ENCODE peak calls at places on chromosomes 16 and 17, in eight cellular contexts. D is IMR-90, J is sigmoid colon, A is tibial nerve, S is HCT116, C is uterus, R is esophagus squamous epithelium, I is ovary. V is an unnamed sample. For H3K27me3, the result is how much of the 10 kb centered on the place peaks cover.

GRCh38 chr16:1394367-1394951 is 20.0 kb downstream of the UNKL start:
- DNase-seq in J (no peak), S (no peak), C (no peak), D (no peak), R (no peak), A (no peak), I (no peak), V (no peak)

GRCh38 chr17:40714473-40714872 is 10.9 kb upstream of the KRT24 start:
- DNase-seq in A (no peak), R (no peak), C (no peak), J (no peak), I (no peak), S (no peak), D (no peak), V (no peak)

GRCh38 chr16:79390481-79391051 is 210.0 kb downstream of the MAF start:
- DNase-seq in A (no peak), J (no peak), D (no peak), S (no peak), C (no peak), I (no peak), R (no peak), V (no peak)

GRCh38 chr16:53968454-53968853 is 264.5 kb downstream of the FTO start:
- DNase-seq in S (no peak), C (no peak), I (no peak), J (no peak), D (no peak), A (no peak), R (no peak), V (no peak)

GRCh38 chr17:6457688-6458190 is 13.5 kb downstream of the PIMREG start:
- DNase-seq in A (no peak), S (no peak), I (no peak), D (no peak), C (no peak), J (no peak), R (no peak), V (peak)

GRCh38 chr17:43714338-43715149 is 44.0 kb downstream of the SOST start:
- DNase-seq in I (no peak), J (no peak), A (no peak), R (no peak), S (no peak), C (no peak), D (peak), V (no peak)

GRCh38 chr17:58535431-58535830 is 21.0 kb upstream of the MTMR4 start:
- DNase-seq in A (no peak), S (peak), C (no peak), J (no peak), R (no peak), D (peak), I (no peak), V (no peak)

GRCh38 chr16:4385789-4386451 is 14.3 kb downstream of the VASN start:
- DNase-seq in A (no peak), R (no peak), D (no peak), J (no peak), C (no peak), S (no peak), I (no peak), V (no peak)

GRCh38 chr17:78446833-78447232 is 68.4 kb downstream of the PGS1 start:
- DNase-seq in J (no peak), R (no peak), A (no peak), D (no peak), I (no peak), C (no peak), S (no peak), V (no peak)

GRCh38 chr17:21282231-21282630 is 2.3 kb upstream of the MAP2K3 start:
- DNase-seq in C (peak), J (peak), D (peak), A (no peak), S (peak), R (no peak), I (peak), V (no peak)

GRCh38 chr16:85045641-85046471 is 18.3 kb downstream of the KIAA0513 start:
- DNase-seq in A (no peak), I (no peak), D (no peak), J (no peak), C (no peak), R (no peak), S (no peak), V (no peak)

GRCh38 chr16:15511759-15512487 is 77.5 kb downstream of the BMERB1 start:
- DNase-seq in J (no peak), I (no peak), A (no peak), S (no peak), D (no peak), R (no peak), C (no peak), V (no peak)

GRCh38 chr17:66152756-66153155 is 39.2 kb downstream of the CEP112 start:
- DNase-seq in S (no peak), A (no peak), C (no peak), R (no peak), D (peak), J (no peak), I (no peak), V (no peak)

GRCh38 chr17:19249681-19250080 is 12.5 kb downstream of the EPN2 start:
- DNase-seq in J (peak), C (no peak), A (no peak), D (no peak), R (no peak), S (no peak), I (peak), V (no peak)

GRCh38 chr17:40541060-40541872 is 24.0 kb downstream of the CCR7 start:
- DNase-seq in C (peak), D (no peak), S (no peak), R (no peak), A (no peak), I (peak), J (peak), V (no peak)

GRCh38 chr16:11560701-11561439 is 25.8 kb downstream of the LITAF start:
- DNase-seq in J (no peak), C (peak), S (no peak), D (no peak), R (no peak), A (peak), I (peak), V (no peak)

GRCh38 chr17:79808763-79809529 is 12.1 kb upstream of the CBX8 start:
- DNase-seq in J (no peak), D (no peak), I (no peak), R (no peak), S (peak), C (no peak), A (no peak), V (peak)

GRCh38 chr16:3959148-3959547 is 78.6 kb upstream of the CREBBP start:
- DNase-seq in S (no peak), C (no peak), D (peak), I (no peak), A (no peak), R (no peak), J (no peak), V (no peak)

GRCh38 chr16:69334696-69335095 is 4.3 kb upstream of the PDF start:
- DNase-seq in D (no peak), A (no peak), I (no peak), C (no peak), R (no peak), J (no peak), S (no peak), V (no peak)

GRCh38 chr17:6402258-6402657 is 32.7 kb downstream of the AIPL1 start:
- DNase-seq in I (no peak), A (no peak), R (no peak), J (no peak), C (no peak), D (no peak), S (no peak), V (no peak)

GRCh38 chr17:2335726-2336214 is 487 bp downstream of the TSR1 start:
- DNase-seq in A (no peak), S (no peak), D (no peak), R (no peak), C (no peak), I (no peak), J (peak), V (no peak)

GRCh38 chr16:68539704-68540370 is 746 bp downstream of the ZFP90 start:
- DNase-seq in R (no peak), J (no peak), A (no peak), C (no peak), I (no peak), D (no peak), S (no peak), V (no peak)

GRCh38 chr16:83966153-83966696 is 1.8 kb upstream of the NECAB2 start:
- DNase-seq in I (no peak), A (no peak), R (no peak), C (no peak), J (no peak), D (no peak), S (no peak), V (no peak)

GRCh38 chr17:78289802-78290363 is 58.5 kb downstream of the TMEM235 start:
- DNase-seq in S (peak), J (peak), D (peak), R (no peak), A (peak), I (peak), C (peak), V (peak)

GRCh38 chr16:53065436-53066165 is 10.8 kb downstream of the CHD9 start:
- DNase-seq in I (no peak), C (no peak), J (peak), D (no peak), A (no peak), S (no peak), R (no peak), V (no peak)

GRCh38 chr16:85543998-85544397 is 69.1 kb upstream of the GSE1 start:
- DNase-seq in C (no peak), A (no peak), J (no peak), S (no peak), R (no peak), I (no peak), D (no peak), V (no peak)

GRCh38 chr17:21039839-21040575 is 2.8 kb downstream of the USP22 start:
- DNase-seq in I (no peak), C (no peak), S (peak), R (no peak), D (peak), J (peak), A (no peak), V (no peak)

GRCh38 chr16:27098366-27099050 is 31.8 kb downstream of the C16orf82 start:
- DNase-seq in R (no peak), C (no peak), A (no peak), J (no peak), I (no peak), D (no peak), S (no peak), V (no peak)

GRCh38 chr17:226773-227580 is 45.5 kb upstream of the DOC2B start:
- DNase-seq in C (no peak), D (no peak), S (no peak), R (no peak), J (peak), A (no peak), I (no peak), V (no peak)
- H3K27me3 ChIP-seq in C (under half), D (under half), S (under half), R (under half), J (under half), A (under half), I (under half), V (under half)

DNA sequence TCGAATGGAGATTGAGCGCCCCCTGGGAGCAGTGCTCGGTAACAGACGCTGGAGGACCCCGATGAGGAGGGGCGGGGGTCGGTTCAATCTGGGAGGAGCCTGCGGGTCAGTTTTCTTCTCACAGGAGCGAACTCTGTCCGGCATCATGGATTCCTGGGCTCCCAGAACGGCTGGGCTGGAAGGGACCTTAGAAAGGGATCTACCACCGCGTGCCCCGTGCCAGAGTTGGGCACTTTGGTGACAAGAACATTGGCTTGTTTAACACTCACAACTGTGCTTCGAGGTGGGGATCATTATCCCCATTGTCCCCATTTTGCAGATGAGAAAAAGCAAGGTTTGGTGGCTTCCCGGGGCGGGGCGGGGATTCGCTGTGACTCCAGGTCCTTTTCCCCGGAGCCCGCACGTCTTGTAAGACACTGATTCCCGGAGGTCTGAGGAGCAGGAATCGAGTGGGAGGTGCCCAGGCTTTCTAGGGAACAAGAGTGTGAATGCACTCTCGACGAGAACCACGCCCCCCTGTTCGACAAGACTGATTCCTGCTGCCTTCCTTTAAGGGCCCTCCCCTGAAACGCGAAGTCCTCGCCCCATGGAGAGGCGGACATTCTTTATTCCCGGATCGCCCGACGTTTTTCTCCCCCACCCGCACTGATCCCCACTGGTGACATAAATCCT is 1.5 kb upstream of the FBXL19 start:
- DNase-seq in C (peak), D (peak), A (peak), J (peak), S (peak), R (peak), I (peak), V (peak)
- TF ChIP-seq POLR2A in C (peak), D (no peak), A (peak), J (no peak), S (no peak), R (peak), I (no peak), V (no peak)

DNA sequence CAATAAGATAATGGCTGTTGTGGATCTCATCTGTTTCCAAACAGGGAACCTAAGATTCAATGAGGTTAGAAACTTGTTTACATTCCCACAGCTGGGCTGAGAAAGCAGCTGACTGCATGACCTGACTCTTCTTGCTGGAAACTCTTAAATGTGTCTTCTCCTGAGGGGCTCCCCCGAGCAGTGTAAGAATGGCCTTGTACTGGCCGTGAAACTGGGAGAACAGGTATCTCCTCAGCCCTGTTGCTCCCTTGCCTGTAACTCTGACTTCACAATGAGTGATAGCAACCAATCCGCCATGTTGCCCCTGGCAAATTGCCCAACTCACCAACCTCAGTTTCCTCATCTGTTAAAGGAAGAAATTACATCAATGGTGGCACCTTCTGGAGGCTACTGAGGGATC is 59.1 kb upstream of the CCL2 start:
- DNase-seq in S (no peak), J (no peak), A (no peak), C (no peak), I (no peak), R (no peak), D (peak), V (no peak)
- H3K27me3 ChIP-seq in S (under half), J (under half), A (under half), C (under half), I (under half), R (under half), D (under half), V (under half)

GRCh38 chr16:87860553-87861299 is 8.6 kb downstream of the SLC7A5 start:
- DNase-seq in I (no peak), D (peak), R (no peak), C (no peak), S (no peak), J (peak), A (no peak), V (no peak)
- TF ChIP-seq POLR2A in I (no peak), D (no peak), R (no peak), C (no peak), S (no peak), J (no peak), A (no peak), V (no peak)

GRCh38 chr17:48749621-48750553 is 21.3 kb upstream of the HOXB13 start:
- DNase-seq in A (no peak), D (no peak), J (no peak), S (no peak), C (no peak), R (no peak), I (no peak), V (no peak)

GRCh38 chr17:48751733-48752398 is 23.3 kb upstream of the HOXB13 start:
- DNase-seq in D (no peak), R (no peak), I (no peak), J (peak), C (no peak), S (no peak), A (no peak), V (no peak)

GRCh38 chr17:48748728-48749566 is 20.4 kb upstream of the HOXB13 start:
- DNase-seq in C (no peak), S (no peak), D (no peak), R (no peak), I (no peak), A (no peak), J (no peak), V (no peak)

GRCh38 chr17:48752399-48753288 is 24.1 kb upstream of the HOXB13 start:
- DNase-seq in A (no peak), D (no peak), S (no peak), J (no peak), C (no peak), R (no peak), I (no peak), V (no peak)

DNA sequence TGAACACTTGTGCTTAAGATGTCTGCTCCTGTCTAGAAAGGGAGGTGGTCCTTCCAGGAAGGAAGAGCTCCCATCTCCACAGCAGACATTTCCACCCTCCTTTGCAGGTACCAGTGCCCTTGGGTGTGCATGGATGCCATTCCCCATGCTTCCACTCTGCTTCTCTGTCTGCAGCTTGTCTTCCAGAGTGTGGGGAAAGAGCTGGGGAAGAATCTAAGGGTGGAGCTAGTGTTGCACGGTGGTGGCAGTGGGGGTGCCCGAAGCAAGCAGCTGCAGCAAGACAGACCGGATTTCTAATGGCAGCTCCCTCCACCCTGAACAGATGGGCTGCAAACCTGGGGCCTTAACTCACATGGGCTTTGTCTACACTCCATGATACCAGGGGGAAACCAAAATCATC is 22.6 kb upstream of the HOXB13 start:
- DNase-seq in A (no peak), D (no peak), S (no peak), C (no peak), I (no peak), R (no peak), J (no peak), V (no peak)
- H3K27me3 ChIP-seq in A (under half), D (half or more), S (under half), C (half or more), I (under half), R (half or more), J (half or more), V (half or more)

V was measured in stomach.